ENCODE peak calls at places on chromosomes 7 and 10, in five cellular contexts. T is NCI-H1105 treated with DMSO at 0.1 percent for 48 hours; P is head of caudate nucleus; Z is natural killer cell treated with Interleukin-12 subunit alpha and Interleukin-12 subunit beta and Interleukin-15 and Interleukin-18, amount 100 ng/mL, for 72 hours; C is neuronal stem cell. W is an unnamed sample.

GRCh38 chr7:140330595-140330994 is 67.7 kb downstream of the SLC37A3 start:
- DNase-seq in C (no peak), P (no peak), Z (no peak), T (no peak), W (no peak)

GRCh38 chr7:111765936-111766643 is 203.8 kb upstream of the IMMP2L start:
- DNase-seq in T (no peak), Z (no peak), P (no peak), C (no peak), W (peak)

GRCh38 chr7:44622342-44623151 is 16.1 kb downstream of the OGDH start:
- DNase-seq in P (no peak), Z (no peak), T (no peak), C (no peak), W (no peak)

GRCh38 chr7:151705744-151706567 is 171.0 kb downstream of the PRKAG2 start:
- DNase-seq in C (no peak), P (peak), T (peak), Z (no peak), W (no peak)

GRCh38 chr7:29946428-29947186 is 43.0 kb downstream of the SCRN1 start:
- DNase-seq in Z (no peak), T (no peak), P (peak), C (no peak), W (no peak)

GRCh38 chr10:87991946-87992345 is 128.5 kb downstream of the PTEN start:
- DNase-seq in T (no peak), P (no peak), Z (no peak), C (no peak), W (no peak)

GRCh38 chr7:141738592-141739013 is 445 bp downstream of the SSBP1 start:
- DNase-seq in Z (no peak), T (no peak), P (no peak), C (no peak), W (no peak)

GRCh38 chr10:76711374-76711997 is 926.1 kb downstream of the KCNMA1 start:
- DNase-seq in Z (no peak), P (no peak), T (no peak), C (no peak), W (no peak)

GRCh38 chr7:157903715-157904114 is 566.9 kb downstream of the DNAJB6 start:
- DNase-seq in C (no peak), T (no peak), Z (no peak), P (peak), W (no peak)

GRCh38 chr10:129097776-129098175 is 369.3 kb upstream of the MGMT start:
- DNase-seq in T (no peak), P (peak), C (no peak), Z (no peak), W (no peak)

GRCh38 chr10:29496341-29497162 is 138.2 kb downstream of the SVIL start:
- DNase-seq in T (peak), P (peak), Z (peak), C (peak), W (no peak)

GRCh38 chr10:103921750-103922195 is 3.8 kb upstream of the STN1 start:
- DNase-seq in C (no peak), Z (no peak), T (no peak), P (peak), W (no peak)

GRCh38 chr7:64877714-64878610 is 25.1 kb upstream of the ZNF273 start:
- DNase-seq in C (no peak), Z (no peak), P (peak), T (no peak), W (no peak)

GRCh38 chr7:74405191-74405898 is 48.4 kb upstream of the GTF2IRD1 start:
- DNase-seq in Z (no peak), P (peak), T (peak), C (peak), W (no peak)

GRCh38 chr7:42080831-42081230 is 156.2 kb downstream of the GLI3 start:
- DNase-seq in C (no peak), T (no peak), P (no peak), Z (no peak), W (no peak)